ENCODE peak calls at places on chromosomes 3 and 15, in six cellular contexts. U is heart right ventricle; S is H9; J is activated T-cell treated with anti-CD3 and anti-CD28 coated beads for 1 hour; M is AG08396; C is activated T-helper 1 cell treated with anti-CD3 and anti-CD28 coated beads, Interleukin-2, amount 50 U/mL, for 16 hours. Z is an unnamed sample.

GRCh38 chr3:148970311-148970710 is 21.0 kb upstream of the GYG1 start:
- DNase-seq in U (no peak), S (no peak), J (no peak), M (no peak), C (no peak), Z (no peak)

GRCh38 chr3:161977063-161977462 is 480.5 kb downstream of the OTOL1 start:
- DNase-seq in U (no peak), S (no peak), J (no peak), M (no peak), C (no peak), Z (no peak)

GRCh38 chr15:70291696-70292510 is 194.2 kb upstream of the TLE3 start:
- DNase-seq in U (no peak), S (no peak), J (no peak), M (no peak), C (no peak), Z (no peak)

GRCh38 chr15:84685304-84685703 is 27.3 kb upstream of the NMB start:
- DNase-seq in U (no peak), S (no peak), J (no peak), M (no peak), C (no peak), Z (peak; percentile 66)

GRCh38 chr3:106729481-106729880 is 647.8 kb upstream of the CCDC54 start:
- DNase-seq in U (no peak), S (no peak), J (no peak), M (no peak), C (no peak), Z (no peak)

GRCh38 chr15:70882361-70882760 is 9.9 kb downstream of the THAP10 start:
- DNase-seq in U (no peak), S (no peak), J (no peak), M (no peak), C (no peak), Z (no peak)

GRCh38 chr3:57120803-57121174 is 44.4 kb downstream of the IL17RD start:
- DNase-seq in U (no peak), S (no peak), J (no peak), M (no peak), C (no peak), Z (no peak)

GRCh38 chr3:153927107-153927506 is 194.1 kb upstream of the ARHGEF26 start:
- DNase-seq in U (no peak), S (no peak), J (no peak), M (peak; percentile 25), C (no peak), Z (no peak)

GRCh38 chr3:143483214-143483613 is 363.6 kb downstream of the CHST2 start:
- DNase-seq in U (no peak), S (no peak), J (no peak), M (no peak), C (no peak), Z (no peak)

GRCh38 chr3:181773921-181774320 is 62.2 kb downstream of the SOX2 start:
- DNase-seq in U (no peak), S (no peak), J (no peak), M (no peak), C (no peak), Z (no peak)

GRCh38 chr15:91694829-91695205 is 158.7 kb upstream of the SLCO3A1 start:
- DNase-seq in U (peak; percentile 75), S (no peak), J (no peak), M (peak; percentile 8), C (no peak), Z (peak; percentile 69)

GRCh38 chr3:89851974-89852621 is 744.7 kb downstream of the EPHA3 start:
- DNase-seq in U (peak; percentile 23), S (peak; percentile 84), J (no peak), M (peak; percentile 12), C (no peak), Z (no peak)

GRCh38 chr15:45958924-45959323 is 324.1 kb downstream of the SQOR start:
- DNase-seq in U (no peak), S (no peak), J (no peak), M (no peak), C (no peak), Z (no peak)

GRCh38 chr3:72661115-72661457 is 187.2 kb downstream of the SHQ1 start:
- DNase-seq in U (peak; percentile 70), S (no peak), J (no peak), M (peak; percentile 69), C (no peak), Z (peak; percentile 83)

GRCh38 chr3:114212646-114213045 is 24.7 kb downstream of the ZNF80 start:
- DNase-seq in U (no peak), S (no peak), J (no peak), M (no peak), C (no peak), Z (no peak)

GRCh38 chr3:18027161-18027939 is 284.9 kb upstream of the TBC1D5 start:
- DNase-seq in U (peak; percentile 40), S (no peak), J (no peak), M (no peak), C (no peak), Z (no peak)

GRCh38 chr3:181738551-181738950 is 26.8 kb downstream of the SOX2 start:
- DNase-seq in U (no peak), S (no peak), J (no peak), M (no peak), C (no peak), Z (no peak)

GRCh38 chr3:17494117-17494809 is 248.2 kb downstream of the TBC1D5 start:
- DNase-seq in U (no peak), S (peak; percentile 50), J (no peak), M (no peak), C (no peak), Z (peak; percentile 88)

GRCh38 chr3:129504471-129505100 is 23.9 kb upstream of the RHO start:
- DNase-seq in U (no peak), S (no peak), J (no peak), M (no peak), C (no peak), Z (no peak)